ENCODE peak calls at places on chromosomes 13 and 19, in ten cellular contexts. D is adipocyte; U is SW480; J is activated CD4-positive, alpha-beta T cell treated with anti-CD3 and anti-CD28 coated beads, Interleukin-2, amount 50 U/mL, for 24 hours; M is fibroblast of lung; C is WTC11; O is NCI-H2081; E is omental fat pad; Q is HuH-7.5; N is activated T-cell treated with anti-CD3 and anti-CD28 coated beads, Interleukin-2, amount 50 U/mL, for 72 hours. I is an unnamed sample.

GRCh38 chr19:15788594-15789270 is 1.3 kb downstream of the OR10H5 start:
- DNase-seq in E (no peak), Q (no peak), U (peak), N (no peak), C (no peak), J (no peak), O (no peak), M (no peak), D (no peak), I (no peak)

GRCh38 chr13:26575244-26575643 is 17.8 kb downstream of the WASF3 start:
- DNase-seq in N (no peak), E (no peak), C (no peak), U (no peak), D (no peak), M (no peak), O (no peak), J (no peak), Q (no peak), I (no peak)

GRCh38 chr13:43273362-43273761 is 250.0 kb downstream of the DNAJC15 start:
- DNase-seq in U (no peak), M (peak), C (no peak), D (no peak), Q (no peak), N (no peak), O (peak), E (no peak), J (no peak), I (no peak)

GRCh38 chr13:77981191-77981925 is 62.7 kb upstream of the EDNRB start:
- DNase-seq in N (no peak), E (no peak), M (peak), D (peak), Q (no peak), J (no peak), O (no peak), C (no peak), U (no peak), I (no peak)

GRCh38 chr19:574658-575526 is 2.5 kb downstream of the BSG start:
- DNase-seq in C (no peak), O (peak), Q (no peak), N (no peak), U (no peak), M (peak), E (no peak), J (no peak), D (peak), I (no peak)

GRCh38 chr19:17775245-17775927 is 19.6 kb upstream of the B3GNT3 start:
- DNase-seq in U (no peak), D (peak), C (peak), O (no peak), E (peak), J (no peak), M (no peak), Q (peak), N (peak), I (peak)

GRCh38 chr13:33937373-33938087 is 119.6 kb downstream of the RFC3 start:
- DNase-seq in C (peak), Q (no peak), O (no peak), N (no peak), E (no peak), M (peak), D (no peak), U (peak), J (no peak), I (no peak)

GRCh38 chr13:31697290-31697689 is 42.0 kb upstream of the RXFP2 start:
- DNase-seq in M (peak), N (no peak), J (no peak), D (peak), C (no peak), E (no peak), U (peak), O (no peak), Q (no peak), I (no peak)

GRCh38 chr13:76745246-76746200 is 140.7 kb downstream of the KCTD12 start:
- DNase-seq in M (no peak), D (no peak), Q (no peak), N (no peak), J (no peak), U (no peak), C (no peak), E (no peak), O (no peak), I (no peak)

GRCh38 chr19:18422530-18423191 is 3.5 kb downstream of the SSBP4 start:
- DNase-seq in C (no peak), Q (no peak), O (no peak), N (no peak), D (no peak), E (no peak), J (no peak), U (no peak), M (no peak), I (no peak)

GRCh38 chr13:27619711-27620376 is 485 bp downstream of the LNX2 start:
- DNase-seq in D (no peak), J (peak), C (no peak), E (no peak), U (peak), M (peak), O (peak), N (peak), Q (no peak), I (peak)

GRCh38 chr13:31756346-31756745 is 17.0 kb downstream of the RXFP2 start:
- DNase-seq in U (peak), E (no peak), J (no peak), D (peak), O (no peak), Q (no peak), M (peak), N (no peak), C (no peak), I (no peak)

GRCh38 chr13:99873832-99874430 is 97.6 kb downstream of the ZIC5 start:
- DNase-seq in U (no peak), Q (no peak), D (no peak), M (no peak), O (peak), C (no peak), E (no peak), J (no peak), N (no peak), I (no peak)